ENCODE peak calls at places on chromosomes 6 and 20, in five cellular contexts. H is hepatocyte; L is OCI-LY7; T is CD4-positive, alpha-beta T cell; R is tibial nerve. V is an unnamed sample.

GRCh38 chr20:3446779-3447178 is 24.0 kb upstream of the ATRN start:
- DNase-seq in H (no peak), L (no peak), T (no peak), R (no peak), V (no peak)

GRCh38 chr20:23643665-23644064 is 5.9 kb upstream of the CST3 start:
- DNase-seq in H (no peak), L (no peak), T (no peak), R (no peak), V (no peak)

GRCh38 chr6:31498748-31499147 is 803 bp downstream of the MICB start:
- DNase-seq in H (peak), L (no peak), T (no peak), R (no peak), V (no peak)

GRCh38 chr6:113461153-113461897 is 395.8 kb upstream of the MARCKS start:
- DNase-seq in H (no peak), L (no peak), T (no peak), R (no peak), V (no peak)

GRCh38 chr20:50891138-50891537 is 40.1 kb downstream of the ADNP start:
- DNase-seq in H (no peak), L (no peak), T (no peak), R (no peak), V (no peak)

GRCh38 chr6:16731503-16732018 is 29.7 kb downstream of the ATXN1 start:
- DNase-seq in H (no peak), L (no peak), T (no peak), R (no peak), V (peak)

GRCh38 chr6:52725530-52726192 is 37.6 kb downstream of the GSTA2 start:
- DNase-seq in H (peak), L (no peak), T (no peak), R (no peak), V (no peak)

GRCh38 chr20:34375977-34376430 is 12.9 kb downstream of the ITCH start:
- DNase-seq in H (peak), L (no peak), T (no peak), R (no peak), V (no peak)

GRCh38 chr20:13817342-13817741 is 32.5 kb downstream of the NDUFAF5 start:
- DNase-seq in H (no peak), L (no peak), T (no peak), R (no peak), V (no peak)

DNA sequence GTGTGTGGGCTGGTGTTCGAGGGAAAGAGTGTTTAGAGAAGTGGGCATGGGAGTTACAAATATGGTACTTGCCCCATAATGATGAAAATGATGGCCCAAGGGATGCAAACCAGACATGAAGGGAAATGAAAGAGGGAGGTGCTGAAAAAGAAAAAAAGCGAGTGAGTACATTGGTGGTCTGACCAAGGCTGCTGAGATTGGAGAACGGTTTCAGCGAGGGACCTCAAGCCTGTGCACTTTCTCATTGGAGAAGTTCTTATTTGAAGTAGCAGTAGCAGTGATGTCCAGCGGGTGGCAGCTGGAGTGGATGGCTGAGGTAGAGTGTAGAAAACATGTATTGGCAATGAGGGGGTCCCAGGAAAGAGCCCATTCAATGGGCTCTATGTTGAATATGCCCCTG is 54.8 kb downstream of the TNFAIP3 start:
- DNase-seq in H (no peak), L (no peak), T (no peak), R (no peak), V (no peak)
- TF ChIP-seq CTCF in H (no peak), L (no peak), T (no peak), R (no peak), V (no peak)

DNA sequence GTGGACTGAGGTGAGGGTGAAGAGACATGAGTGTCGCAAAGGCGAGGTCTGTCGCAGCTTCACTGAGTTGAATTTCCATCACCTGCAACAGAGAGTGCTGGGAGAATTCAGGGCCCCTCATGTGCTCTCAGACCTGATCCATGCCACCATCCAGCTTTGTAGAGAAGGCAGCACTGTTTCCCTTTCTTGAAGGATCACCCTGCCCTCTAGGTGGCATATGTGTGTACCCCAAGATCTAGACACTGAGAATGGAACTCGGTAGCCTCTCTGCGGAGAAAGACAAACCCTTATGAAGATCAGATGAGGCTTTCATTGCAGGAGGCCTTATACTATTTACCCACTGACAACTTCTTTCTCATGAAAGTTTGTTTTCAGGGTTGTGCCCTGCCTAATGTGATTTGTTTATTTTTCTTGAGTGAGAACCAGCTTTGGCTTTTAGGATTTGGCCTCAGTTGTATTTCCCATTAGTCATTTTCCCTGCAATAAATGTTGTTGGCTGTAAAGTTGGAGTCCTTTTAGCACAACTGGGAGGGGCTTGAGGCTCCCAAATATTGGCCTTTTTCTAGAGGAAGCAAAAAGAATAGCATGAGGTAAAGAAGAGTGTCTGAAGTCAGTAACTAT is 811.3 kb downstream of the DHX35 start:
- DNase-seq in H (no peak), L (no peak), T (no peak), R (no peak), V (no peak)
- TF ChIP-seq CTCF in H (no peak), L (no peak), T (no peak), R (no peak), V (no peak)

DNA sequence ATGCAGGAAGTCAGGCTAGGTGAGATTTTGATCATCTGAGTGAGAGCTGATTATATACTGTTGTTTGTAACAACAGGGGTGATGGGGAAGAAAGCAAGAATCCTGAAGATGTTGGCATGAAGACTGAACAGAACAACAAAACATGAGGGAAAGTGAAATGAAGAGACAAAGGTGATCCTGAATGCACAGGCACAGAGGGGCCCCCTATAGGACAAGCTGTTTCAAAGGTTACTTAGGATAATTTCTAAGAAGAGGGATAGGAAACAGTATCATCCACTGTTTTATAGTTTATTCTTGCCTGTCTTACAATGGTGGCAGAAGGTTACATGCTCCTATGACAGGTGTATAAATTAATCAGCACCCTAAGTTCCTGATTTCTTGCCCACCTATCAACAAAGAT is 192.2 kb downstream of the EDN1 start:
- DNase-seq in H (peak), L (no peak), T (no peak), R (no peak), V (no peak)
- TF ChIP-seq CTCF in H (no peak), L (peak), T (no peak), R (no peak), V (no peak)

DNA sequence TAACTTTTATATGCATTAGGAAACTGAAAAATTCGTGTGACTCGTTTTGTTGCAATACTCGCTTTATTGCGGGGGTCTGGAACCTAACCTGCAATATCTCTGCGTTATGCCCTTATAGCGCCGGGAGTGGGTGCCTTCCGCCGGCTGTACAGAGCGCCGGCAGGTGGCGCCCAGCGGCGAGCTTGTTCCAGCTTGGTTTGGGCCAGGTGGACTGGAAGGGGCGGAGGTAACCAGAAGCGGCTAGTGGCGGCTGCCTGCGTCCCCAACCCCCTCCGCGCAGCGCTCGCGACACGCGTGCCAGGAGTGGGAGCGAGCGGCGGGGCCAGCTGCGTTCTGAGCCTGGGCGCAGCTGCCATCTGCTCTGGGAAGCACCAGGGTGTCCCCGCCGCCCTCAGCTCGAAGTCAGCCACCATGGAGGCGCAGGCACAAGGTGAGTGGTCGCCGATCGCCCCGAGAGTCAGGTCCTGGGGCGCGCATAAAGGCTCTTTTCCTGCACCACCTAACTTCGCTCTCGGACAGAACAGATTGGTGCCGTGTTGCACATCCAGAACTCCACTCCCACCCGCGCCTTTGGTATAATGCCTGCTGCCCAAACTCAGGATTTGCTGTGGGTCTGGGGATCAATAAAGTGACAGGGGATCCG is at the start of gene TPD52L1:
- DNase-seq in H (peak), L (peak), T (peak), R (peak), V (peak)
- TF ChIP-seq CTCF in H (peak), L (peak), T (peak), R (peak), V (peak)

GRCh38 chr20:25685276-25686080 is 11.2 kb downstream of the ZNF337 start:
- DNase-seq in H (no peak), L (peak), T (no peak), R (no peak), V (no peak)
- TF ChIP-seq CTCF in H (no peak), L (no peak), T (no peak), R (no peak), V (no peak)

GRCh38 chr20:55415567-55416142 is 589.7 kb downstream of the CBLN4 start:
- DNase-seq in H (peak), L (peak), T (no peak), R (no peak), V (no peak)
- TF ChIP-seq CTCF in H (peak), L (peak), T (no peak), R (peak), V (no peak)

DNA sequence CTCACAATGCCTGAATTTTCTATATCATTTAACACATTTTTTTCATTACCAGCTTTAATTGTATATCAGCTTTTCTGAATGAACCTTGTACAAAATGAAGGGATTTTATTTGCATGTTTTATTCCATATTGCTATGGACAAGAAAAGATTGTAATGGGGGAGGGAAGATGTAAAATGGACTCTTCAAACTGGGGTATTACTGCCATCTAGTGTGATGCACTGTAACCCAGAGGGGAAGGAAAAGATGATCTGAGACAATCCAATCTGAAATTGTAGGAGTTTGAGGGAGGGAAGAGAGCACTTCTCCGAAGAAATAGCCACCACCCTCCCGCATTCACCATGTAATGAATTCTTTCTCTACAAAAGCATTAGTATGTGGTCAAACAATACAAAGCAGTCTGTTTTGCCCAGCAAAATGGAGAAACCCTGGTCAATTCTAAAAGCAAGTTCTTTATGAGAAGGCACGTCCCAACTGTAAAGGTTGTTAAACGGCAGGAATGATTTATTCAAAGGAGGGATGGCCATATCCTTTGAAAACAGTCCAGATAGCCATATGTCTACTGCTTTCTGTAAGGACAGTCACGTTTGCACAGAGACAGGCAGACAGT is 679.5 kb upstream of the NRSN1 start:
- DNase-seq in H (peak), L (no peak), T (no peak), R (no peak), V (no peak)
- TF ChIP-seq CTCF in H (peak), L (peak), T (no peak), R (peak), V (no peak)

DNA sequence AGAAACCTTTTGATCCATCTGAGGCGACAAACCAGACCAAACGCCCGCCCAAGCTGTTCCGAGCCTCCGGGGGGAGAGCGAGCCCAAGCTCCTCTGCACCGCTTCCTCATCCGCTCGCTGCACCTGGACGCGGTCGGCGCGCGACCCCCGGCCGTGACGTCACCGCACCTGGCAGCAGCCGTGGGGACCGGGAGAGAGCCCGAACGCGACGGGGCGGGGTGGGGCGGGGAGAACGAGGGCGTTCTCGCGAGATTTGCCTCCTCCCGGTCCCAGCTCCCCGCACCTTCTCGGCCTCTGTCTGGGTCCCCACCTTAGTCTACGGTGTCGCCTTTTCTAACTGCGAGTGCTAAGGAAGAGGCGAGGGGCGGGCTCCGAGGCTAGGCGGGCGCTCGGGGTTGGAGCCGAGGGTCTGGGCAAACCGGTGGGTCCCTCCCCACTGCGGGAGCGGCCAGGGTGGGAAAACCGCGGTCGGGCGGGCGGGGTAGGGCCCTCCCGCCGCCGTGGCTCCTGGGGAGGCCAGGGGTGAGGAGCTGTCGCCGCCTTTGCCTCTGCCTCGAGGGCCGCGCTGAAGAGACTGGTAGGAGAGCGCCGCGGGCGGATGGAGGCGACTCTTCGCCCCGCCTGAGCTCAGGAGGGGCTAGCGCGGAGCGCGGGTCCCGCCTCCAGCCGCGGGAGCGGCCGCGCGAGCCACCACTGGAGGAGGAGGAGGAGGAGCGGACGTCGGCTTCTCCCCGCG is at the start of gene CD2AP:
- DNase-seq in H (peak), L (peak), T (peak), R (peak), V (peak)
- TF ChIP-seq CTCF in H (peak), L (peak), T (no peak), R (peak), V (peak)